ENCODE peak calls at places on chromosomes 5 and 9, in five cellular contexts. X, N, H, W and P are unnamed samples.

GRCh38 chr5:1106385-1107166 is 5.3 kb downstream of the SLC12A7 start:
- DNase-seq in H (no peak), X (no peak), N (no peak), W (no peak), P (no peak)

GRCh38 chr5:176816043-176816745 is 5.8 kb downstream of the UNC5A start:
- DNase-seq in N (no peak), H (peak; percentile 74), W (no peak), X (no peak), P (no peak)

GRCh38 chr9:75238311-75238976 is 150.1 kb downstream of the OSTF1 start:
- DNase-seq in W (peak; percentile 66), X (no peak), N (peak; percentile 21), H (peak; percentile 22), P (peak; percentile 67)

GRCh38 chr9:21853414-21853813 is 51.0 kb downstream of the MTAP start:
- DNase-seq in W (no peak), N (no peak), H (no peak), X (no peak), P (no peak)

GRCh38 chr5:52920929-52921328 is 68.2 kb upstream of the ITGA2 start:
- DNase-seq in N (no peak), X (no peak), H (no peak), W (peak; percentile 44), P (peak; percentile 43)

GRCh38 chr5:138037271-138037670 is 4.4 kb upstream of the FAM13B start:
- DNase-seq in N (no peak), W (no peak), H (no peak), X (no peak), P (no peak)

GRCh38 chr9:89542461-89543021 is 44.6 kb upstream of the SEMA4D start:
- DNase-seq in X (no peak), H (no peak), N (no peak), W (no peak), P (no peak)

GRCh38 chr5:151750121-151750520 is 8.3 kb downstream of the ATOX1 start:
- DNase-seq in X (no peak), H (no peak), W (no peak), N (no peak), P (no peak)

GRCh38 chr9:124859803-124860581 is 1.8 kb downstream of the RPL35 start:
- DNase-seq in W (no peak), H (no peak), N (no peak), X (no peak), P (no peak)

GRCh38 chr5:102600964-102601363 is 102.2 kb upstream of the SLCO6A1 start:
- DNase-seq in H (no peak), X (no peak), N (no peak), W (peak; percentile 21), P (peak; percentile 46)

GRCh38 chr5:127098246-127098645 is 24.9 kb upstream of the C5orf63 start:
- DNase-seq in N (no peak), H (no peak), W (no peak), X (no peak), P (no peak)

GRCh38 chr5:154238776-154239481 is 48.4 kb downstream of the GALNT10 start:
- DNase-seq in H (no peak), N (no peak), X (no peak), W (no peak), P (no peak)

GRCh38 chr5:4804619-4805211 is 335.4 kb upstream of the ADAMTS16 start:
- DNase-seq in N (no peak), H (no peak), X (no peak), W (no peak), P (no peak)

GRCh38 chr5:140391312-140391711 is 10.3 kb upstream of the ANKHD1 start:
- DNase-seq in W (no peak), H (no peak), X (no peak), N (no peak), P (peak; percentile 70)